ENCODE peak calls at places on chromosomes 7 and 10, in four cellular contexts. E, F, T and Q are unnamed samples.

GRCh38 chr10:3801558-3802192 is 16.7 kb upstream of the KLF6 start:
- DNase-seq in E (no peak), F (no peak), T (no peak), Q (peak)

GRCh38 chr7:28544453-28545142 is 132.3 kb downstream of the CREB5 start:
- DNase-seq in E (no peak), F (no peak), T (no peak), Q (peak)

GRCh38 chr10:8116926-8117493 is 62.5 kb downstream of the GATA3 start:
- DNase-seq in E (no peak), F (no peak), T (no peak), Q (peak)

GRCh38 chr10:76119515-76119914 is 688.1 kb downstream of the LRMDA start:
- DNase-seq in E (no peak), F (peak), T (no peak), Q (no peak)

GRCh38 chr10:36423821-36424248 is 701.6 kb upstream of the ANKRD30A start:
- DNase-seq in E (no peak), F (no peak), T (no peak), Q (no peak)

GRCh38 chr10:26621889-26622681 is 75.4 kb upstream of the PDSS1 start:
- DNase-seq in E (no peak), F (no peak), T (no peak), Q (no peak)

GRCh38 chr7:1672851-1673486 is 2.9 kb downstream of the ELFN1 start:
- DNase-seq in E (no peak), F (no peak), T (no peak), Q (no peak)

GRCh38 chr10:57972783-57973182 is 294.9 kb downstream of the IPMK start:
- DNase-seq in E (no peak), F (no peak), T (no peak), Q (no peak)

GRCh38 chr7:129089521-129090212 is 34.8 kb upstream of the TNPO3 start:
- DNase-seq in E (no peak), F (no peak), T (no peak), Q (no peak)

GRCh38 chr10:133315847-133316246 is 7.1 kb downstream of the ZNF511 start:
- DNase-seq in E (no peak), F (peak), T (no peak), Q (no peak)

GRCh38 chr7:22325671-22326070 is 31.3 kb downstream of the RAPGEF5 start:
- DNase-seq in E (no peak), F (no peak), T (no peak), Q (no peak)

GRCh38 chr10:21721000-21721670 is 187.1 kb downstream of the MLLT10 start:
- DNase-seq in E (no peak), F (peak), T (no peak), Q (no peak)

GRCh38 chr10:48493083-48493871 is 111.6 kb downstream of the ARHGAP22 start:
- DNase-seq in E (no peak), F (no peak), T (no peak), Q (no peak)

GRCh38 chr10:49072166-49072885 is 43.0 kb downstream of the VSTM4 start:
- DNase-seq in E (no peak), F (no peak), T (no peak), Q (no peak)

GRCh38 chr7:117656806-117657205 is 177.0 kb downstream of the CFTR start:
- DNase-seq in E (no peak), F (no peak), T (no peak), Q (no peak)

GRCh38 chr10:76738991-76739390 is 898.6 kb downstream of the KCNMA1 start:
- DNase-seq in E (no peak), F (no peak), T (no peak), Q (no peak)

GRCh38 chr7:157503229-157503628 is 166.4 kb downstream of the DNAJB6 start:
- DNase-seq in E (no peak), F (no peak), T (no peak), Q (no peak)